ENCODE peak calls at places on chromosomes 11 and 22, in ten cellular contexts. R, X, F, M, P, C, G, O, H and W are unnamed samples.

GRCh38 chr22:46105494-46106278 is 44.6 kb upstream of the PPARA start:
- DNase-seq in R (peak; percentile 82), X (peak; percentile 79), F (peak; percentile 86), M (peak; percentile 69), P (no peak), C (no peak), G (no peak), O (no peak), H (no peak), W (no peak)

GRCh38 chr11:128302425-128303186 is 284.8 kb downstream of the ETS1 start:
- DNase-seq in R (no peak), X (no peak), F (no peak), M (peak; percentile 33), P (no peak), C (no peak), G (no peak), O (no peak), H (no peak), W (no peak)

GRCh38 chr11:79209540-79210266 is 231.1 kb downstream of the TENM4 start:
- DNase-seq in R (no peak), X (no peak), F (no peak), M (no peak), P (no peak), C (no peak), G (no peak), O (no peak), H (no peak), W (no peak)

GRCh38 chr11:125062931-125063428 is at the start of gene SLC37A2:
- DNase-seq in R (peak; percentile 95), X (peak; percentile 73), F (peak; percentile 83), M (peak; percentile 73), P (no peak), C (peak; percentile 64), G (no peak), O (peak; percentile 83), H (no peak), W (no peak)

GRCh38 chr11:115980336-115980735 is 476.1 kb upstream of the CADM1 start:
- DNase-seq in R (no peak), X (no peak), F (peak; percentile 74), M (no peak), P (no peak), C (no peak), G (no peak), O (no peak), H (no peak), W (no peak)

GRCh38 chr22:20568502-20569058 is 61.2 kb downstream of the MED15 start:
- DNase-seq in R (no peak), X (no peak), F (no peak), M (no peak), P (no peak), C (no peak), G (no peak), O (no peak), H (no peak), W (no peak)

GRCh38 chr11:19679952-19680823 is 32.4 kb upstream of the NAV2 start:
- DNase-seq in R (no peak), X (peak; percentile 68), F (peak; percentile 96), M (peak; percentile 71), P (peak; percentile 56), C (peak; percentile 98), G (peak; percentile 75), O (no peak), H (no peak), W (peak; percentile 96)

GRCh38 chr22:36386351-36386899 is 1.3 kb downstream of the MYH9 start:
- DNase-seq in R (peak; percentile 84), X (no peak), F (no peak), M (peak; percentile 69), P (no peak), C (peak; percentile 32), G (no peak), O (no peak), H (no peak), W (no peak)

GRCh38 chr11:13073119-13073981 is 64.2 kb downstream of the RASSF10 start:
- DNase-seq in R (peak; percentile 30), X (no peak), F (no peak), M (no peak), P (no peak), C (peak; percentile 16), G (peak; percentile 76), O (no peak), H (no peak), W (peak; percentile 93)

GRCh38 chr11:74085542-74085892 is 76.6 kb upstream of the UCP3 start:
- DNase-seq in R (no peak), X (no peak), F (no peak), M (no peak), P (no peak), C (no peak), G (no peak), O (no peak), H (peak; percentile 45), W (no peak)

GRCh38 chr11:17803751-17804334 is 69.3 kb downstream of the KCNC1 start:
- DNase-seq in R (no peak), X (no peak), F (no peak), M (no peak), P (no peak), C (no peak), G (no peak), O (no peak), H (no peak), W (no peak)

GRCh38 chr11:60842688-60843605 is 1.0 kb downstream of the CCDC86 start:
- DNase-seq in R (no peak), X (no peak), F (no peak), M (no peak), P (no peak), C (peak; percentile 32), G (no peak), O (no peak), H (no peak), W (no peak)

GRCh38 chr11:575324-575995 is 810 bp upstream of the PHRF1 start:
- DNase-seq in R (no peak), X (no peak), F (no peak), M (no peak), P (peak; percentile 63), C (peak; percentile 52), G (peak; percentile 24), O (no peak), H (no peak), W (no peak)

GRCh38 chr11:95593101-95593500 is 196.5 kb downstream of the FAM76B start:
- DNase-seq in R (no peak), X (no peak), F (no peak), M (no peak), P (no peak), C (no peak), G (no peak), O (no peak), H (no peak), W (no peak)

GRCh38 chr11:119573858-119574257 is 150.9 kb upstream of the THY1 start:
- DNase-seq in R (no peak), X (no peak), F (no peak), M (no peak), P (no peak), C (no peak), G (no peak), O (no peak), H (no peak), W (no peak)

DNA sequence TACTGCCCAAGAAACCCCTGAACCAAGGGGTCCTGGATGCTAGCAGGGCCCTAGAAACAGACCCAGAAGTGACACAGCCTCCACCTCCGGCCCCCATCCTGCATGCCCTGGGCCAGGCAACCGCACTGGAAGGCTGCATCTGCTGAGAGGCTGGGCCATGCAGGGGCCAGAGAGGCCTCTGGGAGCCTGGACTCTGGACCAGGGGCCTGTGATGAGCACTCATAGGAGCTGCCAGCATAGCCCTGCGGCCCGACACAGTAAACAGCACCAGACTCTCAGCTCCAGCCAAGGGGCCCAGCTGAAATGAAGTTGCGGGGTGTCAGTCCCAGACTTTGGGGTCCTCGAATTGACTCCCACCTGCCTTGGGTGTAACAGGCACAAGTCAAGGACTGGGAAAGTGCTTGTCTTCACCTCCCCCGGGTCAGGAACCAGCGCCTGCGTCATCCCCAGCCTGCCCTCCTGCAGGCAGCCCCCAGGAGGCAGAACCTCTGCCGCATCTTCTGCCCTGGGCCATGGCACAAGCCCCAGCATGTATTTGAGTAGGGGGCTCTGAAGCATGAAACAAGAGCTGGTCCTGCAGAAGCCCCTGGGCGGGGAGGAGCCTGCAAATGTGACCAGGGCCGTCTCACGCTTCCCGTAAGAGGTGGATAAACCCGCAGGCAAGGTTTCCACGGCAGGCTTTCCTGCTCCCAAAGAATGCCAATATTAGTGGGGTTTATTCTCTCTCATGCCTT is 25.2 kb upstream of the CCND1 start:
- DNase-seq in R (peak; percentile 54), X (no peak), F (no peak), M (no peak), P (no peak), C (no peak), G (no peak), O (no peak), H (no peak), W (no peak)
- TF ChIP-seq POLR2A in R (no peak), X (no peak), F (no peak), M (no peak), P (no peak), C (no peak), G (no peak), O (no peak), H (no peak), W (no peak)

GRCh38 chr11:66238786-66239413 is 29.5 kb upstream of the RAB1B start:
- DNase-seq in R (no peak), X (no peak), F (no peak), M (no peak), P (no peak), C (no peak), G (no peak), O (no peak), H (no peak), W (no peak)
- TF ChIP-seq POLR2AphosphoS5 in R (no peak), X (no peak), F (no peak), M (no peak), P (no peak), C (no peak), G (no peak), O (no peak), H (no peak), W (no peak)

DNA sequence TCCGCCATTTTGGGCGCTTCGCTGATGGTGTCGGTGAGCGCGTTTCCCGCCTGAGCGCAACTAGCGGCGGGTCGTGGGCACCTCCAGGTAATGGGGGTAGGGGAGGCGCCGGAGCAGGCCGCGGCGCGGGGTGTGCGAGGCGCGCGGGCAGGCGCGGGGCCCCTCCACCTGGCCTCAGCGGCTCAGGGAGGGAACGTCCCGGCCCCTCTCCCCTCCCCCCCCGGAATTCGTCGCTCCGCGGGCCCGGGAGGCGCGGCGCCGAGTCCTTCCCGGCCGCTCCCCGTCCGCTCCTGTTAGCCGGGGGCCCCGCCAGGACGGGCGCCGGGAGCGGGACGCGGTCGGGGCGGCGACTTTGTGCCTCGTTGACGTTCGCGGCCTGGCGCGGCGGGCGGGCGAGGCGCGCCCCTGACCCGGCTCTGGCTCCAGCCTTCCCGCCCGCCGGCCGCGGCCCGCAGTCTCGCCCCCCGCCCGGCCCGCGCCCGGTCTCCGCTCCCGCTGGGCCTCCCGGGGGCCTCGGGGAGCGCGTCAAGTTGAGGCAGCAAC is at the start of gene PPP6R3:
- DNase-seq in R (peak; percentile 93), X (no peak), F (no peak), M (no peak), P (no peak), C (no peak), G (no peak), O (no peak), H (no peak), W (no peak)
- TF ChIP-seq POLR2A in R (no peak), X (no peak), F (peak; percentile 19), M (peak; percentile 42), P (no peak), C (peak; percentile 49), G (peak; percentile 53), O (peak; percentile 77), H (peak; percentile 75), W (no peak)

DNA sequence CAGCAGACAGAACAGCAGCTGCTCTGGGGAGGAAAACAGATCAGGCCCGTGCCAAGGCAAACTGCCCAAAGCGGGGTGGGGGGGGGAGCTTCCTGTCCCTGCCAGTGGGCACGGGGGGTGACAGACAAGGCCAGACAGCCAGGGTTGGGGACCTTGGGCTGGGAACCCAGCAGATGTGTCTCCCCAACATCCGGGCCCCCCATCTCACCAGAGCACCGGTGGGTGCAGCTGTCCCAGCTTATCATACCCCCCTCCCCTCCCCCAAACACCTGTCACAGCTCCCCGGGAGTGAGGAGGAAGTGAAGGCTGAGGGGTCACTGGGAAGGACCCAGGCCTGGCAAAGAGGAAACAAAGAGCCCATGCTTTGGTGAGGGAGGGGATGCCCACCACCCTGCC is 1.3 kb downstream of the PPP1R14B start:
- DNase-seq in R (no peak), X (peak; percentile 66), F (peak; percentile 84), M (peak; percentile 70), P (no peak), C (no peak), G (no peak), O (no peak), H (no peak), W (no peak)
- TF ChIP-seq POLR2AphosphoS5 in R (no peak), X (no peak), F (no peak), M (no peak), P (no peak), C (no peak), G (no peak), O (no peak), H (no peak), W (no peak)